ENCODE peak calls at places on chromosomes 11 and 22, in six cellular contexts. Y is CD4-positive, alpha-beta T cell; L is endothelial cell of umbilical vein; S is left lung; K is NCI-H146; B is AG08396. O is an unnamed sample.

GRCh38 chr11:113529606-113530005 is 54.4 kb upstream of the DRD2 start:
- DNase-seq in Y (no peak), L (no peak), S (no peak), K (no peak), B (no peak), O (no peak)

GRCh38 chr11:34264266-34265110 is 93.3 kb downstream of the ABTB2 start:
- DNase-seq in Y (no peak), L (no peak), S (no peak), K (no peak), B (no peak), O (no peak)

GRCh38 chr22:18031670-18032454 is 7.5 kb upstream of the MICAL3 start:
- DNase-seq in Y (no peak), L (no peak), S (no peak), K (no peak), B (peak), O (peak)

GRCh38 chr22:16601437-16602223 is 9.0 kb upstream of the CCT8L2 start:
- DNase-seq in Y (peak), L (no peak), S (peak), K (no peak), B (no peak), O (no peak)

GRCh38 chr11:130909650-130910049 is 6.6 kb downstream of the SNX19 start:
- DNase-seq in Y (no peak), L (peak), S (no peak), K (no peak), B (no peak), O (no peak)

GRCh38 chr11:75014129-75014528 is 25.4 kb downstream of the NEU3 start:
- DNase-seq in Y (no peak), L (peak), S (no peak), K (no peak), B (peak), O (no peak)

GRCh38 chr11:43923327-43924111 is 18.9 kb upstream of the C11orf96 start:
- DNase-seq in Y (no peak), L (peak), S (no peak), K (no peak), B (peak), O (no peak)

GRCh38 chr11:46489668-46490560 is 98.3 kb upstream of the CHRM4 start:
- DNase-seq in Y (peak), L (peak), S (no peak), K (peak), B (peak), O (peak)

GRCh38 chr11:61116426-61117214 is 14.3 kb downstream of the CD5 start:
- DNase-seq in Y (no peak), L (no peak), S (no peak), K (no peak), B (no peak), O (no peak)

GRCh38 chr11:127042445-127042844 is 41.9 kb upstream of the KIRREL3 start:
- DNase-seq in Y (no peak), L (no peak), S (no peak), K (no peak), B (peak), O (no peak)

GRCh38 chr11:127110542-127110941 is 110.0 kb upstream of the KIRREL3 start:
- DNase-seq in Y (no peak), L (no peak), S (no peak), K (no peak), B (no peak), O (no peak)

GRCh38 chr11:79262221-79262620 is 178.6 kb downstream of the TENM4 start:
- DNase-seq in Y (no peak), L (no peak), S (no peak), K (no peak), B (no peak), O (no peak)

GRCh38 chr11:58061813-58062212 is 31.1 kb downstream of the OR6Q1 start:
- DNase-seq in Y (no peak), L (peak), S (no peak), K (no peak), B (peak), O (no peak)

GRCh38 chr11:113840932-113841664 is 34.3 kb downstream of the USP28 start:
- DNase-seq in Y (no peak), L (no peak), S (no peak), K (no peak), B (no peak), O (no peak)

GRCh38 chr11:121610706-121611105 is 157.9 kb upstream of the SORL1-AS1 start:
- DNase-seq in Y (no peak), L (no peak), S (no peak), K (no peak), B (no peak), O (no peak)

GRCh38 chr11:11400635-11401232 is 47.7 kb upstream of the CSNK2A3 start:
- DNase-seq in Y (no peak), L (no peak), S (no peak), K (peak), B (no peak), O (no peak)

GRCh38 chr11:69578167-69578566 is 62.8 kb upstream of the CCND1 start:
- DNase-seq in Y (no peak), L (no peak), S (no peak), K (no peak), B (no peak), O (no peak)

GRCh38 chr11:9029477-9029876 is 25.7 kb upstream of the NRIP3 start:
- DNase-seq in Y (no peak), L (no peak), S (no peak), K (no peak), B (no peak), O (no peak)

GRCh38 chr11:64865286-64866172 is 12.9 kb downstream of the EHD1 start:
- DNase-seq in Y (no peak), L (no peak), S (no peak), K (no peak), B (peak), O (no peak)

GRCh38 chr22:41264408-41264941 is 21.5 kb downstream of the RANGAP1 start:
- DNase-seq in Y (no peak), L (no peak), S (no peak), K (no peak), B (no peak), O (no peak)

GRCh38 chr11:96237759-96238158 is 105.2 kb downstream of the MAML2 start:
- DNase-seq in Y (no peak), L (no peak), S (no peak), K (no peak), B (no peak), O (no peak)

GRCh38 chr11:71279916-71280645 is 27.7 kb upstream of the SHANK2 start:
- DNase-seq in Y (no peak), L (no peak), S (no peak), K (no peak), B (no peak), O (no peak)

GRCh38 chr11:127199306-127199801 is 198.8 kb upstream of the KIRREL3 start:
- DNase-seq in Y (no peak), L (no peak), S (no peak), K (no peak), B (no peak), O (no peak)